ENCODE peak calls at places on chromosomes 11 and 22, in ten cellular contexts. S, X, O, R, V, Y, Q, Z, H and P are unnamed samples. For H3K4me1, the result is how much of the 10 kb centered on the place peaks cover.

GRCh38 chr22:44700456-44700855 is 1.5 kb upstream of the PRR5 start:
- DNase-seq in S (no peak), X (no peak), O (no peak), R (no peak), V (no peak), Y (no peak), Q (no peak), Z (no peak), H (no peak), P (no peak)

GRCh38 chr22:42991010-42991651 is 23.8 kb downstream of the PACSIN2 start:
- DNase-seq in S (no peak), X (no peak), O (peak), R (peak), V (no peak), Y (peak), Q (no peak), Z (no peak), H (no peak), P (no peak)

GRCh38 chr11:94546886-94547285 is 3.2 kb downstream of the FUT4 start:
- DNase-seq in S (no peak), X (no peak), O (peak), R (peak), V (no peak), Y (no peak), Q (no peak), Z (no peak), H (no peak), P (no peak)

GRCh38 chr11:65796726-65797601 is 10.1 kb downstream of the OVOL1 start:
- DNase-seq in S (no peak), X (no peak), O (no peak), R (no peak), V (no peak), Y (no peak), Q (no peak), Z (no peak), H (no peak), P (no peak)

GRCh38 chr11:61148016-61148640 is 13.1 kb downstream of the VPS37C start:
- DNase-seq in S (no peak), X (no peak), O (no peak), R (no peak), V (no peak), Y (no peak), Q (no peak), Z (no peak), H (no peak), P (no peak)

GRCh38 chr11:16783321-16783801 is 44.9 kb downstream of the C11orf58 start:
- DNase-seq in S (no peak), X (no peak), O (no peak), R (no peak), V (no peak), Y (peak), Q (no peak), Z (no peak), H (no peak), P (no peak)

GRCh38 chr11:111602865-111603632 is 800 bp downstream of the SIK2 start:
- DNase-seq in S (peak), X (no peak), O (peak), R (peak), V (no peak), Y (peak), Q (peak), Z (peak), H (peak), P (no peak)

GRCh38 chr11:114304065-114304464 is 7.9 kb downstream of the NNMT start:
- DNase-seq in S (no peak), X (no peak), O (no peak), R (no peak), V (no peak), Y (no peak), Q (no peak), Z (no peak), H (no peak), P (no peak)

GRCh38 chr11:114102993-114103896 is 43.7 kb downstream of the ZBTB16 start:
- DNase-seq in S (no peak), X (no peak), O (no peak), R (no peak), V (no peak), Y (no peak), Q (no peak), Z (no peak), H (no peak), P (no peak)

GRCh38 chr11:15911377-15912044 is 444.8 kb downstream of the SOX6 start:
- DNase-seq in S (no peak), X (peak), O (no peak), R (no peak), V (no peak), Y (peak), Q (peak), Z (no peak), H (peak), P (no peak)

GRCh38 chr11:56841210-56841810 is 92.8 kb upstream of the OR9G4 start:
- DNase-seq in S (peak), X (peak), O (peak), R (peak), V (peak), Y (no peak), Q (no peak), Z (peak), H (peak), P (no peak)

GRCh38 chr22:40289991-40290459 is 56.3 kb upstream of the ADSL start:
- DNase-seq in S (no peak), X (no peak), O (peak), R (no peak), V (no peak), Y (no peak), Q (peak), Z (no peak), H (no peak), P (peak)

GRCh38 chr22:36453855-36454378 is 27.5 kb downstream of the TXN2 start:
- DNase-seq in S (no peak), X (no peak), O (no peak), R (no peak), V (no peak), Y (no peak), Q (no peak), Z (no peak), H (no peak), P (no peak)

GRCh38 chr11:32511926-32512325 is 71.7 kb upstream of the EIF3M start:
- DNase-seq in S (no peak), X (no peak), O (no peak), R (peak), V (no peak), Y (no peak), Q (no peak), Z (no peak), H (no peak), P (no peak)

GRCh38 chr11:2208691-2209369 is 37.2 kb upstream of the TH start:
- DNase-seq in S (peak), X (no peak), O (peak), R (peak), V (peak), Y (peak), Q (no peak), Z (peak), H (peak), P (no peak)

GRCh38 chr11:75073459-75074190 is 23.1 kb downstream of the OR2AT4 start:
- DNase-seq in S (no peak), X (peak), O (no peak), R (no peak), V (no peak), Y (no peak), Q (no peak), Z (no peak), H (no peak), P (no peak)

GRCh38 chr11:103491777-103492176 is 382.6 kb downstream of the DYNC2H1 start:
- DNase-seq in S (no peak), X (no peak), O (no peak), R (peak), V (no peak), Y (no peak), Q (no peak), Z (no peak), H (no peak), P (no peak)

GRCh38 chr11:128467610-128468041 is 119.7 kb downstream of the ETS1 start:
- DNase-seq in S (no peak), X (no peak), O (no peak), R (peak), V (no peak), Y (peak), Q (peak), Z (peak), H (peak), P (no peak)

GRCh38 chr22:28900379-28900778 is 17.0 kb downstream of the ZNRF3 start:
- DNase-seq in S (no peak), X (no peak), O (no peak), R (no peak), V (no peak), Y (no peak), Q (no peak), Z (no peak), H (no peak), P (no peak)

GRCh38 chr11:128302425-128303186 is 284.8 kb downstream of the ETS1 start:
- DNase-seq in S (no peak), X (no peak), O (peak), R (no peak), V (no peak), Y (no peak), Q (no peak), Z (no peak), H (no peak), P (no peak)

GRCh38 chr11:123093686-123094085 is 31.8 kb upstream of the HSPA8 start:
- DNase-seq in S (no peak), X (no peak), O (no peak), R (no peak), V (no peak), Y (no peak), Q (no peak), Z (no peak), H (no peak), P (no peak)

GRCh38 chr11:84398017-84398626 is 1112.0 kb upstream of the CCDC90B start:
- DNase-seq in S (no peak), X (peak), O (no peak), R (peak), V (no peak), Y (no peak), Q (no peak), Z (no peak), H (no peak), P (no peak)

GRCh38 chr11:18277560-18278271 is 11.7 kb downstream of the SAA1 start:
- DNase-seq in S (no peak), X (no peak), O (no peak), R (no peak), V (no peak), Y (no peak), Q (no peak), Z (no peak), H (no peak), P (no peak)

GRCh38 chr11:2097998-2098690 is 41.0 kb downstream of the IGF2 start:
- DNase-seq in S (no peak), X (no peak), O (no peak), R (no peak), V (no peak), Y (no peak), Q (no peak), Z (no peak), H (no peak), P (no peak)

GRCh38 chr11:76655466-76656086 is 15.0 kb downstream of the LRRC32 start:
- DNase-seq in S (no peak), X (no peak), O (no peak), R (no peak), V (no peak), Y (peak), Q (no peak), Z (no peak), H (no peak), P (no peak)

GRCh38 chr11:36750349-36750748 is 152.3 kb upstream of the RAG2 start:
- DNase-seq in S (no peak), X (no peak), O (no peak), R (no peak), V (no peak), Y (no peak), Q (no peak), Z (no peak), H (no peak), P (no peak)

GRCh38 chr11:67662142-67662805 is 11.7 kb upstream of the ACY3 start:
- DNase-seq in S (no peak), X (no peak), O (no peak), R (no peak), V (no peak), Y (peak), Q (no peak), Z (no peak), H (no peak), P (no peak)

GRCh38 chr11:34468209-34468841 is 29.6 kb downstream of the CAT start:
- DNase-seq in S (peak), X (peak), O (peak), R (peak), V (peak), Y (no peak), Q (no peak), Z (no peak), H (no peak), P (no peak)

GRCh38 chr11:70581991-70582885 is 183.9 kb downstream of the CTTN start:
- DNase-seq in S (no peak), X (no peak), O (no peak), R (no peak), V (no peak), Y (peak), Q (no peak), Z (no peak), H (no peak), P (no peak)

GRCh38 chr22:37313376-37314314 is 31.3 kb downstream of the CYTH4 start:
- DNase-seq in S (no peak), X (no peak), O (no peak), R (no peak), V (no peak), Y (no peak), Q (no peak), Z (no peak), H (no peak), P (no peak)

GRCh38 chr11:129440028-129440630 is 64.5 kb downstream of the BARX2 start:
- DNase-seq in S (peak), X (no peak), O (no peak), R (peak), V (no peak), Y (no peak), Q (no peak), Z (peak), H (no peak), P (no peak)

GRCh38 chr11:113484223-113484622 is 9.0 kb upstream of the DRD2 start:
- DNase-seq in S (no peak), X (no peak), O (no peak), R (no peak), V (no peak), Y (no peak), Q (no peak), Z (no peak), H (no peak), P (no peak)

GRCh38 chr11:99351620-99352019 is 330.9 kb downstream of the CNTN5 start:
- DNase-seq in S (no peak), X (no peak), O (no peak), R (peak), V (no peak), Y (no peak), Q (no peak), Z (no peak), H (no peak), P (no peak)

GRCh38 chr11:14645247-14645912 is 1.8 kb downstream of the PDE3B start:
- DNase-seq in S (no peak), X (no peak), O (no peak), R (no peak), V (no peak), Y (no peak), Q (no peak), Z (no peak), H (no peak), P (no peak)

GRCh38 chr11:35514481-35514880 is 10.9 kb downstream of the PAMR1 start:
- DNase-seq in S (no peak), X (no peak), O (no peak), R (no peak), V (no peak), Y (no peak), Q (no peak), Z (no peak), H (no peak), P (no peak)

GRCh38 chr22:44519895-44520294 is 21.9 kb upstream of the RTL6 start:
- DNase-seq in S (no peak), X (no peak), O (no peak), R (no peak), V (no peak), Y (peak), Q (peak), Z (no peak), H (peak), P (no peak)

GRCh38 chr11:92424281-92424680 is 199.7 kb downstream of the FAT3 start:
- DNase-seq in S (no peak), X (no peak), O (no peak), R (no peak), V (no peak), Y (no peak), Q (no peak), Z (no peak), H (no peak), P (no peak)

DNA sequence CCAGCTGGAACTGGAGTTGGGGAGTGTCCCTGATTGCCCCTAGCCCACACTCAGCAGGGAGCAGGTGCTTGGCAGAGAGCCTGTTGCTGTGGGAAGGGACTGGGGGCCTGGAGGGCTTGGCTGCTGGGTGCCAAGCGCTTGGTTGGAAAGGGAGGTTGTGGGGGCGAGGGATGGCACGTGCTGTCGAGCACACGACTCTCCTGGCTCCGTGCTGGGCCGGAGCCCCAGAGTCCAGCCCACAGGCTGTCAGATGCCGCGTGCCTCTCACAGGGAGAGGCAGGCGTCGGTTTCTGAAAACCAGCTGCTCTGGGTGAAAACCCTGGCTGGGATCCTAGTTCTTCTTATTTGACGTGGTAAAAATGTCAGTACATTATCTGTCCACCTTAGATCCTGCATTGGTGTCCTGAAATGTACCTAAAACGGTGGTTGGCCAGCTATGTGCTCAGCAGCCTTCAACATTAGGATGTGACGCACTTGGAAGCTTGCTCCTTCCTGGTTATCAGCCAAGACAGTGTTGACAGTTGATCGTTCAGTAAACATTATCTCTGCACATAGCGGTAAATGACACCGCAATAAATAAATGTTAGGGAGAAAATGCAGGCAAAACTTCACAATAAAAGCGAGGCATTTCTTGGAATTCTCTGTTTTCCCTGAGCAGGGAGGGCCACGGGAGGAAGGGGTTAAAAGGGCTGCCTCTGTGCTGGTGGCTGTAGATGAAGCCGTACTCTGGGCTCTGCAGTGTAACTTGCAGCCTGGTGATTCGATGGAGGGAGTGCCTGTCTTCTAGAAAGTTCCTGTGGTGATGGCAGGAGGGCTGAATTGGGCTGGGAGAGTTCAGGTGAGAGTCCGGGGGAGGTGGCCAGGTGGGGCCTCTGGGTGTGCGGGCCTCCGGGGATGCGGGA is 29.2 kb downstream of the GRAMD4 start:
- DNase-seq in S (peak), X (peak), O (no peak), R (peak), V (no peak), Y (no peak), Q (peak), Z (no peak), H (peak), P (no peak)
- H3K4me1 ChIP-seq in S (under half), X (under half), O (under half), R (under half), V (under half), Y (under half), Q (half or more), Z (under half), H (half or more), P (under half)

GRCh38 chr11:72740562-72741428 is 11.4 kb downstream of the ARAP1 start:
- DNase-seq in S (no peak), X (no peak), O (peak), R (no peak), V (no peak), Y (no peak), Q (peak), Z (no peak), H (no peak), P (no peak)

GRCh38 chr11:72741849-72742521 is 10.2 kb downstream of the ARAP1 start:
- DNase-seq in S (no peak), X (no peak), O (no peak), R (no peak), V (no peak), Y (no peak), Q (peak), Z (no peak), H (no peak), P (no peak)

GRCh38 chr11:72740060-72740424 is 12.2 kb downstream of the ARAP1 start:
- DNase-seq in S (no peak), X (no peak), O (no peak), R (no peak), V (no peak), Y (no peak), Q (peak), Z (no peak), H (no peak), P (no peak)

GRCh38 chr11:72742522-72743320 is 9.5 kb downstream of the ARAP1 start:
- DNase-seq in S (no peak), X (no peak), O (no peak), R (no peak), V (no peak), Y (no peak), Q (peak), Z (no peak), H (no peak), P (no peak)

GRCh38 chr11:72741429-72741833 is 10.8 kb downstream of the ARAP1 start:
- DNase-seq in S (no peak), X (no peak), O (peak), R (peak), V (peak), Y (no peak), Q (no peak), Z (no peak), H (no peak), P (no peak)
- TF ChIP-seq CTCF in S (no peak), X (no peak), O (no peak), R (no peak), V (no peak), Y (no peak), Q (no peak), Z (no peak), H (no peak), P (no peak)

GRCh38 chr11:20010106-20010860 is 150.0 kb downstream of the DBX1 start:
- DNase-seq in S (no peak), X (no peak), O (no peak), R (no peak), V (no peak), Y (no peak), Q (no peak), Z (no peak), H (no peak), P (no peak)
- H3K4me1 ChIP-seq in S (under half), X (under half), O (under half), R (under half), V (under half), Y (under half), Q (under half), Z (under half), H (under half), P (under half)

GRCh38 chr11:101759771-101760450 is 154.9 kb upstream of the CEP126 start:
- DNase-seq in S (no peak), X (no peak), O (no peak), R (peak), V (no peak), Y (no peak), Q (no peak), Z (no peak), H (no peak), P (no peak)
- TF ChIP-seq CTCF in S (no peak), X (no peak), O (no peak), R (peak), V (no peak), Y (no peak), Q (no peak), Z (no peak), H (no peak), P (no peak)

DNA sequence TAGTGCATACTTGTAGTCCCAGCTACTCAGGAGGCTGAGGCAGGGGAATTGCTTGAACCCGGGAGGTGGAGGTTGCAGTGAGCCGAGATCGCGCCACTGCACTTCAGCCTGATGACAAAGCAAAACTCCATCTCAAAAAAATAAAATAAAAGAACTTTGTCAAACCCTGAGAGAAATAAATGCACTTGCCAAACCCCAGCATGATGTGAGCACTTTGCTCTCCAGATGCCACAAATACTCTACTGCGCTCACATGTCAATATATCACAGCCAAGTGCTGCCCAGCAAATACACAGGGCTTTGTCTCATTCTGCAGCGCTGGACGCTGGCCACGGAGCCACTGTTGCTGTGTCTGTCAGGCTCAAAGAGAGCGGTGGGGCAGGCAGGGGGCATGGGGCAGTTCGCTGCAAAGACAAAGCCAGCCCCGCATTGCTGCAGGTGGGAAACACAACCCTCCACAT is 45.1 kb downstream of the AHNAK start:
- DNase-seq in S (peak), X (no peak), O (no peak), R (no peak), V (no peak), Y (no peak), Q (peak), Z (peak), H (peak), P (no peak)
- H3K4me1 ChIP-seq in S (under half), X (under half), O (half or more), R (under half), V (under half), Y (under half), Q (half or more), Z (under half), H (half or more), P (half or more)

GRCh38 chr22:50140615-50141014 is 29.9 kb upstream of the PANX2 start:
- DNase-seq in S (no peak), X (no peak), O (no peak), R (no peak), V (no peak), Y (peak), Q (no peak), Z (no peak), H (no peak), P (no peak)
- TF ChIP-seq CTCF in S (no peak), X (no peak), O (no peak), R (no peak), V (no peak), Y (no peak), Q (no peak), Z (no peak), H (no peak), P (no peak)